ENCODE peak calls at places on chromosomes 11 and 22, in six cellular contexts. One of them, this sample, is unnamed.

GRCh38 chr11:117923275-117923674 is 5.9 kb downstream of the TMPRSS13 start:
- DNase-seq in B cell: no peak
- DNase-seq in fibroblast of pulmonary artery: no peak
- DNase-seq in NCI-H2029 treated with DMSO at 0.1 percent for 48 hours: no peak
- DNase-seq in stimulated activated CD4-positive, alpha-beta T cell treated with anti-CD3 and anti-CD28 coated beads, Interleukin-4, amount 100 ng/mL, for 48 hours: no peak
- DNase-seq in naive thymus-derived CD4-positive, alpha-beta T cell: no peak
- DNase-seq in this sample: no peak

GRCh38 chr22:44396021-44396726 is 83.4 kb upstream of the SHISAL1 start:
- DNase-seq in B cell: no peak
- DNase-seq in naive thymus-derived CD4-positive, alpha-beta T cell: peak
- DNase-seq in NCI-H2029 treated with DMSO at 0.1 percent for 48 hours: no peak
- DNase-seq in fibroblast of pulmonary artery: no peak
- DNase-seq in stimulated activated CD4-positive, alpha-beta T cell treated with anti-CD3 and anti-CD28 coated beads, Interleukin-4, amount 100 ng/mL, for 48 hours: no peak
- DNase-seq in this sample: no peak

GRCh38 chr22:47767403-47767802 is 1005.0 kb downstream of the TBC1D22A start:
- DNase-seq in fibroblast of pulmonary artery: no peak
- DNase-seq in B cell: no peak
- DNase-seq in NCI-H2029 treated with DMSO at 0.1 percent for 48 hours: no peak
- DNase-seq in naive thymus-derived CD4-positive, alpha-beta T cell: no peak
- DNase-seq in stimulated activated CD4-positive, alpha-beta T cell treated with anti-CD3 and anti-CD28 coated beads, Interleukin-4, amount 100 ng/mL, for 48 hours: no peak
- DNase-seq in this sample: no peak

GRCh38 chr11:70012134-70012733 is 65.9 kb upstream of the ANO1 start:
- DNase-seq in stimulated activated CD4-positive, alpha-beta T cell treated with anti-CD3 and anti-CD28 coated beads, Interleukin-4, amount 100 ng/mL, for 48 hours: no peak
- DNase-seq in fibroblast of pulmonary artery: no peak
- DNase-seq in B cell: no peak
- DNase-seq in NCI-H2029 treated with DMSO at 0.1 percent for 48 hours: no peak
- DNase-seq in naive thymus-derived CD4-positive, alpha-beta T cell: no peak
- DNase-seq in this sample: no peak

GRCh38 chr11:68324241-68324640 is 11.8 kb downstream of the LRP5 start:
- DNase-seq in stimulated activated CD4-positive, alpha-beta T cell treated with anti-CD3 and anti-CD28 coated beads, Interleukin-4, amount 100 ng/mL, for 48 hours: no peak
- DNase-seq in fibroblast of pulmonary artery: no peak
- DNase-seq in NCI-H2029 treated with DMSO at 0.1 percent for 48 hours: no peak
- DNase-seq in B cell: no peak
- DNase-seq in naive thymus-derived CD4-positive, alpha-beta T cell: no peak
- DNase-seq in this sample: no peak

GRCh38 chr11:67041602-67042001 is 15.0 kb upstream of the RHOD start:
- DNase-seq in naive thymus-derived CD4-positive, alpha-beta T cell: no peak
- DNase-seq in stimulated activated CD4-positive, alpha-beta T cell treated with anti-CD3 and anti-CD28 coated beads, Interleukin-4, amount 100 ng/mL, for 48 hours: no peak
- DNase-seq in B cell: no peak
- DNase-seq in fibroblast of pulmonary artery: no peak
- DNase-seq in NCI-H2029 treated with DMSO at 0.1 percent for 48 hours: no peak
- DNase-seq in this sample: no peak

GRCh38 chr11:35292290-35292689 is 127.1 kb downstream of the SLC1A2 start:
- DNase-seq in naive thymus-derived CD4-positive, alpha-beta T cell: no peak
- DNase-seq in fibroblast of pulmonary artery: no peak
- DNase-seq in stimulated activated CD4-positive, alpha-beta T cell treated with anti-CD3 and anti-CD28 coated beads, Interleukin-4, amount 100 ng/mL, for 48 hours: no peak
- DNase-seq in B cell: no peak
- DNase-seq in NCI-H2029 treated with DMSO at 0.1 percent for 48 hours: no peak
- DNase-seq in this sample: no peak

GRCh38 chr11:66277475-66278391 is at the start of gene CNIH2:
- DNase-seq in fibroblast of pulmonary artery: no peak
- DNase-seq in B cell: no peak
- DNase-seq in naive thymus-derived CD4-positive, alpha-beta T cell: peak
- DNase-seq in NCI-H2029 treated with DMSO at 0.1 percent for 48 hours: no peak
- DNase-seq in stimulated activated CD4-positive, alpha-beta T cell treated with anti-CD3 and anti-CD28 coated beads, Interleukin-4, amount 100 ng/mL, for 48 hours: no peak
- DNase-seq in this sample: no peak

GRCh38 chr11:91296628-91297027 is 928.0 kb upstream of the FAT3 start:
- DNase-seq in NCI-H2029 treated with DMSO at 0.1 percent for 48 hours: no peak
- DNase-seq in stimulated activated CD4-positive, alpha-beta T cell treated with anti-CD3 and anti-CD28 coated beads, Interleukin-4, amount 100 ng/mL, for 48 hours: no peak
- DNase-seq in naive thymus-derived CD4-positive, alpha-beta T cell: no peak
- DNase-seq in B cell: no peak
- DNase-seq in fibroblast of pulmonary artery: peak
- DNase-seq in this sample: no peak

GRCh38 chr11:95524328-95525036 is 265.1 kb downstream of the FAM76B start:
- DNase-seq in B cell: no peak
- DNase-seq in stimulated activated CD4-positive, alpha-beta T cell treated with anti-CD3 and anti-CD28 coated beads, Interleukin-4, amount 100 ng/mL, for 48 hours: no peak
- DNase-seq in naive thymus-derived CD4-positive, alpha-beta T cell: no peak
- DNase-seq in fibroblast of pulmonary artery: no peak
- DNase-seq in NCI-H2029 treated with DMSO at 0.1 percent for 48 hours: no peak
- DNase-seq in this sample: no peak

GRCh38 chr22:30843245-30843644 is 125.3 kb downstream of the MORC2 start:
- DNase-seq in NCI-H2029 treated with DMSO at 0.1 percent for 48 hours: no peak
- DNase-seq in naive thymus-derived CD4-positive, alpha-beta T cell: no peak
- DNase-seq in B cell: no peak
- DNase-seq in stimulated activated CD4-positive, alpha-beta T cell treated with anti-CD3 and anti-CD28 coated beads, Interleukin-4, amount 100 ng/mL, for 48 hours: no peak
- DNase-seq in fibroblast of pulmonary artery: no peak
- DNase-seq in this sample: no peak

GRCh38 chr11:79982185-79982584 is 541.4 kb upstream of the TENM4 start:
- DNase-seq in B cell: no peak
- DNase-seq in naive thymus-derived CD4-positive, alpha-beta T cell: no peak
- DNase-seq in stimulated activated CD4-positive, alpha-beta T cell treated with anti-CD3 and anti-CD28 coated beads, Interleukin-4, amount 100 ng/mL, for 48 hours: no peak
- DNase-seq in NCI-H2029 treated with DMSO at 0.1 percent for 48 hours: no peak
- DNase-seq in fibroblast of pulmonary artery: no peak
- DNase-seq in this sample: no peak

GRCh38 chr11:130180491-130180890 is 20.9 kb downstream of the ST14 start:
- DNase-seq in fibroblast of pulmonary artery: peak
- DNase-seq in stimulated activated CD4-positive, alpha-beta T cell treated with anti-CD3 and anti-CD28 coated beads, Interleukin-4, amount 100 ng/mL, for 48 hours: no peak
- DNase-seq in NCI-H2029 treated with DMSO at 0.1 percent for 48 hours: peak
- DNase-seq in naive thymus-derived CD4-positive, alpha-beta T cell: no peak
- DNase-seq in B cell: no peak
- DNase-seq in this sample: no peak

GRCh38 chr11:19714387-19715363 is 2.0 kb downstream of the NAV2 start:
- DNase-seq in B cell: no peak
- DNase-seq in NCI-H2029 treated with DMSO at 0.1 percent for 48 hours: no peak
- DNase-seq in stimulated activated CD4-positive, alpha-beta T cell treated with anti-CD3 and anti-CD28 coated beads, Interleukin-4, amount 100 ng/mL, for 48 hours: no peak
- DNase-seq in naive thymus-derived CD4-positive, alpha-beta T cell: no peak
- DNase-seq in fibroblast of pulmonary artery: peak
- DNase-seq in this sample: no peak

GRCh38 chr11:111819161-111820058 is 52.0 kb downstream of the ALG9 start:
- DNase-seq in stimulated activated CD4-positive, alpha-beta T cell treated with anti-CD3 and anti-CD28 coated beads, Interleukin-4, amount 100 ng/mL, for 48 hours: no peak
- DNase-seq in naive thymus-derived CD4-positive, alpha-beta T cell: no peak
- DNase-seq in fibroblast of pulmonary artery: peak
- DNase-seq in B cell: no peak
- DNase-seq in NCI-H2029 treated with DMSO at 0.1 percent for 48 hours: peak
- DNase-seq in this sample: peak

GRCh38 chr11:128341280-128341679 is 246.1 kb downstream of the ETS1 start:
- DNase-seq in fibroblast of pulmonary artery: no peak
- DNase-seq in NCI-H2029 treated with DMSO at 0.1 percent for 48 hours: no peak
- DNase-seq in stimulated activated CD4-positive, alpha-beta T cell treated with anti-CD3 and anti-CD28 coated beads, Interleukin-4, amount 100 ng/mL, for 48 hours: no peak
- DNase-seq in B cell: no peak
- DNase-seq in naive thymus-derived CD4-positive, alpha-beta T cell: no peak
- DNase-seq in this sample: no peak

GRCh38 chr11:121391914-121392313 is 60.2 kb upstream of the SORL1 start:
- DNase-seq in stimulated activated CD4-positive, alpha-beta T cell treated with anti-CD3 and anti-CD28 coated beads, Interleukin-4, amount 100 ng/mL, for 48 hours: no peak
- DNase-seq in NCI-H2029 treated with DMSO at 0.1 percent for 48 hours: peak
- DNase-seq in naive thymus-derived CD4-positive, alpha-beta T cell: no peak
- DNase-seq in fibroblast of pulmonary artery: no peak
- DNase-seq in B cell: no peak
- DNase-seq in this sample: no peak

GRCh38 chr11:17991799-17992433 is 20.9 kb downstream of the SERGEF start:
- DNase-seq in NCI-H2029 treated with DMSO at 0.1 percent for 48 hours: peak
- DNase-seq in B cell: peak
- DNase-seq in stimulated activated CD4-positive, alpha-beta T cell treated with anti-CD3 and anti-CD28 coated beads, Interleukin-4, amount 100 ng/mL, for 48 hours: peak
- DNase-seq in fibroblast of pulmonary artery: peak
- DNase-seq in naive thymus-derived CD4-positive, alpha-beta T cell: peak
- DNase-seq in this sample: no peak

GRCh38 chr11:31412946-31413345 is 43.3 kb downstream of the DNAJC24 start:
- DNase-seq in naive thymus-derived CD4-positive, alpha-beta T cell: no peak
- DNase-seq in NCI-H2029 treated with DMSO at 0.1 percent for 48 hours: no peak
- DNase-seq in fibroblast of pulmonary artery: peak
- DNase-seq in stimulated activated CD4-positive, alpha-beta T cell treated with anti-CD3 and anti-CD28 coated beads, Interleukin-4, amount 100 ng/mL, for 48 hours: no peak
- DNase-seq in B cell: no peak
- DNase-seq in this sample: no peak

GRCh38 chr11:32905028-32905667 is 12.5 kb downstream of the QSER1 start:
- DNase-seq in stimulated activated CD4-positive, alpha-beta T cell treated with anti-CD3 and anti-CD28 coated beads, Interleukin-4, amount 100 ng/mL, for 48 hours: no peak
- DNase-seq in B cell: no peak
- DNase-seq in fibroblast of pulmonary artery: no peak
- DNase-seq in naive thymus-derived CD4-positive, alpha-beta T cell: no peak
- DNase-seq in NCI-H2029 treated with DMSO at 0.1 percent for 48 hours: no peak
- DNase-seq in this sample: no peak

GRCh38 chr11:31871310-31872073 is 60.4 kb upstream of the PAX6 start:
- DNase-seq in NCI-H2029 treated with DMSO at 0.1 percent for 48 hours: no peak
- DNase-seq in fibroblast of pulmonary artery: no peak
- DNase-seq in B cell: no peak
- DNase-seq in naive thymus-derived CD4-positive, alpha-beta T cell: no peak
- DNase-seq in stimulated activated CD4-positive, alpha-beta T cell treated with anti-CD3 and anti-CD28 coated beads, Interleukin-4, amount 100 ng/mL, for 48 hours: no peak
- DNase-seq in this sample: no peak

GRCh38 chr22:22099833-22100812 is 117.5 kb upstream of the TOP3B start:
- DNase-seq in naive thymus-derived CD4-positive, alpha-beta T cell: no peak
- DNase-seq in stimulated activated CD4-positive, alpha-beta T cell treated with anti-CD3 and anti-CD28 coated beads, Interleukin-4, amount 100 ng/mL, for 48 hours: no peak
- DNase-seq in B cell: no peak
- DNase-seq in NCI-H2029 treated with DMSO at 0.1 percent for 48 hours: no peak
- DNase-seq in fibroblast of pulmonary artery: peak
- DNase-seq in this sample: no peak

GRCh38 chr22:25102722-25103121 is 96.9 kb upstream of the CRYBB3 start:
- DNase-seq in B cell: no peak
- DNase-seq in stimulated activated CD4-positive, alpha-beta T cell treated with anti-CD3 and anti-CD28 coated beads, Interleukin-4, amount 100 ng/mL, for 48 hours: no peak
- DNase-seq in fibroblast of pulmonary artery: no peak
- DNase-seq in NCI-H2029 treated with DMSO at 0.1 percent for 48 hours: no peak
- DNase-seq in naive thymus-derived CD4-positive, alpha-beta T cell: no peak
- DNase-seq in this sample: no peak

GRCh38 chr11:118691926-118692830 is 12.7 kb upstream of the TREH start:
- DNase-seq in B cell: no peak
- DNase-seq in fibroblast of pulmonary artery: peak
- DNase-seq in naive thymus-derived CD4-positive, alpha-beta T cell: peak
- DNase-seq in NCI-H2029 treated with DMSO at 0.1 percent for 48 hours: no peak
- DNase-seq in stimulated activated CD4-positive, alpha-beta T cell treated with anti-CD3 and anti-CD28 coated beads, Interleukin-4, amount 100 ng/mL, for 48 hours: peak
- DNase-seq in this sample: no peak

GRCh38 chr11:1073261-1073724 is 1.4 kb upstream of the MUC2 start:
- DNase-seq in naive thymus-derived CD4-positive, alpha-beta T cell: no peak
- DNase-seq in B cell: no peak
- DNase-seq in stimulated activated CD4-positive, alpha-beta T cell treated with anti-CD3 and anti-CD28 coated beads, Interleukin-4, amount 100 ng/mL, for 48 hours: no peak
- DNase-seq in NCI-H2029 treated with DMSO at 0.1 percent for 48 hours: peak
- DNase-seq in fibroblast of pulmonary artery: peak
- DNase-seq in this sample: no peak

GRCh38 chr11:19970944-19971343 is 189.3 kb downstream of the DBX1 start:
- DNase-seq in NCI-H2029 treated with DMSO at 0.1 percent for 48 hours: no peak
- DNase-seq in fibroblast of pulmonary artery: no peak
- DNase-seq in stimulated activated CD4-positive, alpha-beta T cell treated with anti-CD3 and anti-CD28 coated beads, Interleukin-4, amount 100 ng/mL, for 48 hours: peak
- DNase-seq in naive thymus-derived CD4-positive, alpha-beta T cell: no peak
- DNase-seq in B cell: no peak
- DNase-seq in this sample: no peak

GRCh38 chr11:1858154-1858553 is 5.3 kb downstream of the LSP1 start:
- DNase-seq in stimulated activated CD4-positive, alpha-beta T cell treated with anti-CD3 and anti-CD28 coated beads, Interleukin-4, amount 100 ng/mL, for 48 hours: no peak
- DNase-seq in NCI-H2029 treated with DMSO at 0.1 percent for 48 hours: no peak
- DNase-seq in fibroblast of pulmonary artery: no peak
- DNase-seq in naive thymus-derived CD4-positive, alpha-beta T cell: no peak
- DNase-seq in B cell: no peak
- DNase-seq in this sample: no peak

GRCh38 chr11:18698341-18699268 is at the start of gene TMEM86A:
- DNase-seq in stimulated activated CD4-positive, alpha-beta T cell treated with anti-CD3 and anti-CD28 coated beads, Interleukin-4, amount 100 ng/mL, for 48 hours: peak
- DNase-seq in NCI-H2029 treated with DMSO at 0.1 percent for 48 hours: peak
- DNase-seq in naive thymus-derived CD4-positive, alpha-beta T cell: peak
- DNase-seq in B cell: peak
- DNase-seq in fibroblast of pulmonary artery: peak
- DNase-seq in this sample: no peak

GRCh38 chr22:27718186-27719032 is 83.1 kb downstream of the MN1 start:
- DNase-seq in fibroblast of pulmonary artery: peak
- DNase-seq in B cell: no peak
- DNase-seq in naive thymus-derived CD4-positive, alpha-beta T cell: no peak
- DNase-seq in stimulated activated CD4-positive, alpha-beta T cell treated with anti-CD3 and anti-CD28 coated beads, Interleukin-4, amount 100 ng/mL, for 48 hours: no peak
- DNase-seq in NCI-H2029 treated with DMSO at 0.1 percent for 48 hours: no peak
- DNase-seq in this sample: peak

GRCh38 chr22:37378642-37379058 is 48.6 kb downstream of the ELFN2 start:
- DNase-seq in naive thymus-derived CD4-positive, alpha-beta T cell: no peak
- DNase-seq in fibroblast of pulmonary artery: no peak
- DNase-seq in stimulated activated CD4-positive, alpha-beta T cell treated with anti-CD3 and anti-CD28 coated beads, Interleukin-4, amount 100 ng/mL, for 48 hours: no peak
- DNase-seq in B cell: no peak
- DNase-seq in NCI-H2029 treated with DMSO at 0.1 percent for 48 hours: no peak
- DNase-seq in this sample: no peak

GRCh38 chr11:5486421-5486820 is 2.1 kb upstream of the OR52D1 start:
- DNase-seq in naive thymus-derived CD4-positive, alpha-beta T cell: no peak
- DNase-seq in fibroblast of pulmonary artery: no peak
- DNase-seq in NCI-H2029 treated with DMSO at 0.1 percent for 48 hours: no peak
- DNase-seq in B cell: no peak
- DNase-seq in stimulated activated CD4-positive, alpha-beta T cell treated with anti-CD3 and anti-CD28 coated beads, Interleukin-4, amount 100 ng/mL, for 48 hours: peak
- DNase-seq in this sample: no peak

GRCh38 chr11:6127881-6128280 is 20.4 kb downstream of the OR56B4 start:
- DNase-seq in stimulated activated CD4-positive, alpha-beta T cell treated with anti-CD3 and anti-CD28 coated beads, Interleukin-4, amount 100 ng/mL, for 48 hours: no peak
- DNase-seq in NCI-H2029 treated with DMSO at 0.1 percent for 48 hours: no peak
- DNase-seq in naive thymus-derived CD4-positive, alpha-beta T cell: no peak
- DNase-seq in B cell: no peak
- DNase-seq in fibroblast of pulmonary artery: peak
- DNase-seq in this sample: no peak

GRCh38 chr11:126963603-126964353 is 36.8 kb downstream of the KIRREL3 start:
- DNase-seq in stimulated activated CD4-positive, alpha-beta T cell treated with anti-CD3 and anti-CD28 coated beads, Interleukin-4, amount 100 ng/mL, for 48 hours: no peak
- DNase-seq in B cell: no peak
- DNase-seq in fibroblast of pulmonary artery: no peak
- DNase-seq in naive thymus-derived CD4-positive, alpha-beta T cell: no peak
- DNase-seq in NCI-H2029 treated with DMSO at 0.1 percent for 48 hours: no peak
- DNase-seq in this sample: no peak

GRCh38 chr11:101862410-101863233 is 52.2 kb upstream of the CEP126 start:
- DNase-seq in NCI-H2029 treated with DMSO at 0.1 percent for 48 hours: no peak
- DNase-seq in naive thymus-derived CD4-positive, alpha-beta T cell: no peak
- DNase-seq in B cell: no peak
- DNase-seq in stimulated activated CD4-positive, alpha-beta T cell treated with anti-CD3 and anti-CD28 coated beads, Interleukin-4, amount 100 ng/mL, for 48 hours: no peak
- DNase-seq in fibroblast of pulmonary artery: peak
- DNase-seq in this sample: peak

GRCh38 chr11:11171854-11172253 is 181.2 kb downstream of the CSNK2A3 start:
- DNase-seq in fibroblast of pulmonary artery: no peak
- DNase-seq in B cell: no peak
- DNase-seq in NCI-H2029 treated with DMSO at 0.1 percent for 48 hours: no peak
- DNase-seq in stimulated activated CD4-positive, alpha-beta T cell treated with anti-CD3 and anti-CD28 coated beads, Interleukin-4, amount 100 ng/mL, for 48 hours: no peak
- DNase-seq in naive thymus-derived CD4-positive, alpha-beta T cell: no peak
- DNase-seq in this sample: no peak

GRCh38 chr11:8361206-8361605 is 97.5 kb upstream of the LMO1 start:
- DNase-seq in naive thymus-derived CD4-positive, alpha-beta T cell: no peak
- DNase-seq in stimulated activated CD4-positive, alpha-beta T cell treated with anti-CD3 and anti-CD28 coated beads, Interleukin-4, amount 100 ng/mL, for 48 hours: no peak
- DNase-seq in NCI-H2029 treated with DMSO at 0.1 percent for 48 hours: no peak
- DNase-seq in fibroblast of pulmonary artery: no peak
- DNase-seq in B cell: no peak
- DNase-seq in this sample: no peak

GRCh38 chr11:289706-290620 is 1.0 kb downstream of the PGGHG start:
- DNase-seq in B cell: no peak
- DNase-seq in fibroblast of pulmonary artery: no peak
- DNase-seq in naive thymus-derived CD4-positive, alpha-beta T cell: no peak
- DNase-seq in NCI-H2029 treated with DMSO at 0.1 percent for 48 hours: no peak
- DNase-seq in stimulated activated CD4-positive, alpha-beta T cell treated with anti-CD3 and anti-CD28 coated beads, Interleukin-4, amount 100 ng/mL, for 48 hours: no peak
- DNase-seq in this sample: no peak

This sample was measured in smooth muscle cell of the brain vasculature.